ENCODE peak calls at places on chromosomes 2 and 18, in six cellular contexts. One of them, this sample, is unnamed.

GRCh38 chr2:29055586-29055985 is 18.7 kb downstream of the PCARE start:
- DNase-seq in IMR-90: no peak
- DNase-seq in PC-3: no peak
- DNase-seq in neural progenitor cell: peak; percentile 30
- DNase-seq in coronary artery: no peak
- DNase-seq in heart right ventricle: no peak
- DNase-seq in this sample: no peak

GRCh38 chr2:139031722-139032121 is 251.5 kb upstream of the NXPH2 start:
- DNase-seq in coronary artery: no peak
- DNase-seq in heart right ventricle: no peak
- DNase-seq in IMR-90: no peak
- DNase-seq in neural progenitor cell: peak; percentile 19
- DNase-seq in PC-3: peak; percentile 78
- DNase-seq in this sample: no peak

GRCh38 chr2:106963156-106963555 is 77.2 kb upstream of the ST6GAL2 start:
- DNase-seq in PC-3: no peak
- DNase-seq in heart right ventricle: no peak
- DNase-seq in IMR-90: no peak
- DNase-seq in neural progenitor cell: no peak
- DNase-seq in coronary artery: no peak
- DNase-seq in this sample: no peak

GRCh38 chr2:197804758-197805597 is 585 bp downstream of the PLCL1 start:
- DNase-seq in IMR-90: peak; percentile 6
- DNase-seq in PC-3: no peak
- DNase-seq in neural progenitor cell: peak; percentile 52
- DNase-seq in coronary artery: no peak
- DNase-seq in heart right ventricle: peak; percentile 29
- DNase-seq in this sample: no peak

GRCh38 chr2:191155608-191156071 is 4.8 kb upstream of the STAT4 start:
- DNase-seq in coronary artery: no peak
- DNase-seq in neural progenitor cell: no peak
- DNase-seq in IMR-90: peak; percentile 70
- DNase-seq in PC-3: peak; percentile 58
- DNase-seq in heart right ventricle: no peak
- DNase-seq in this sample: no peak

GRCh38 chr2:240399419-240400318 is 35.8 kb upstream of the GPC1 start:
- DNase-seq in IMR-90: no peak
- DNase-seq in coronary artery: peak; percentile 65
- DNase-seq in heart right ventricle: no peak
- DNase-seq in PC-3: no peak
- DNase-seq in neural progenitor cell: no peak
- DNase-seq in this sample: peak; percentile 36

GRCh38 chr2:147937744-147938349 is 82.7 kb downstream of the ORC4 start:
- DNase-seq in heart right ventricle: no peak
- DNase-seq in IMR-90: peak; percentile 40
- DNase-seq in coronary artery: no peak
- DNase-seq in neural progenitor cell: peak; percentile 39
- DNase-seq in PC-3: peak; percentile 56
- DNase-seq in this sample: no peak

GRCh38 chr2:185625604-185626003 is 113.0 kb upstream of the FSIP2 start:
- DNase-seq in coronary artery: no peak
- DNase-seq in PC-3: no peak
- DNase-seq in heart right ventricle: no peak
- DNase-seq in neural progenitor cell: no peak
- DNase-seq in IMR-90: no peak
- DNase-seq in this sample: no peak

GRCh38 chr2:7111626-7112025 is 194.4 kb downstream of the RNF144A start:
- DNase-seq in PC-3: peak; percentile 37
- DNase-seq in IMR-90: no peak
- DNase-seq in coronary artery: no peak
- DNase-seq in neural progenitor cell: peak; percentile 23
- DNase-seq in heart right ventricle: no peak
- DNase-seq in this sample: no peak

GRCh38 chr18:34401775-34402174 is 177.1 kb upstream of the NOL4 start:
- DNase-seq in heart right ventricle: peak; percentile 5
- DNase-seq in PC-3: no peak
- DNase-seq in coronary artery: no peak
- DNase-seq in neural progenitor cell: no peak
- DNase-seq in IMR-90: no peak
- DNase-seq in this sample: no peak

GRCh38 chr2:175180701-175181103 is 808 bp downstream of the ATP5MC3 start:
- DNase-seq in IMR-90: peak; percentile 41
- DNase-seq in PC-3: peak; percentile 28
- DNase-seq in neural progenitor cell: no peak
- DNase-seq in heart right ventricle: peak; percentile 62
- DNase-seq in coronary artery: peak; percentile 74
- DNase-seq in this sample: peak; percentile 60

GRCh38 chr2:19664651-19665050 is 237.1 kb downstream of the TTC32 start:
- DNase-seq in neural progenitor cell: peak; percentile 10
- DNase-seq in heart right ventricle: no peak
- DNase-seq in IMR-90: no peak
- DNase-seq in PC-3: peak; percentile 31
- DNase-seq in coronary artery: no peak
- DNase-seq in this sample: no peak

GRCh38 chr2:210577263-210578071 is 21.1 kb downstream of the CPS1 start:
- DNase-seq in coronary artery: no peak
- DNase-seq in neural progenitor cell: peak; percentile 63
- DNase-seq in heart right ventricle: no peak
- DNase-seq in PC-3: peak; percentile 72
- DNase-seq in IMR-90: peak; percentile 59
- DNase-seq in this sample: no peak

GRCh38 chr2:168645696-168646095 is 156.7 kb upstream of the NOSTRIN start:
- DNase-seq in IMR-90: no peak
- DNase-seq in coronary artery: no peak
- DNase-seq in heart right ventricle: no peak
- DNase-seq in PC-3: no peak
- DNase-seq in neural progenitor cell: no peak
- DNase-seq in this sample: no peak

GRCh38 chr2:720842-721241 is 43.6 kb upstream of the TMEM18 start:
- DNase-seq in IMR-90: no peak
- DNase-seq in coronary artery: no peak
- DNase-seq in heart right ventricle: no peak
- DNase-seq in PC-3: no peak
- DNase-seq in neural progenitor cell: no peak
- DNase-seq in this sample: no peak

GRCh38 chr2:182463760-182464159 is 36.9 kb upstream of the PDE1A start:
- DNase-seq in heart right ventricle: peak; percentile 47
- DNase-seq in IMR-90: no peak
- DNase-seq in PC-3: no peak
- DNase-seq in neural progenitor cell: no peak
- DNase-seq in coronary artery: no peak
- DNase-seq in this sample: no peak

GRCh38 chr2:54329482-54330225 is 73.6 kb upstream of the TSPYL6 start:
- DNase-seq in coronary artery: no peak
- DNase-seq in neural progenitor cell: no peak
- DNase-seq in PC-3: peak; percentile 38
- DNase-seq in IMR-90: peak; percentile 22
- DNase-seq in heart right ventricle: peak; percentile 65
- DNase-seq in this sample: no peak

GRCh38 chr18:32200766-32201165 is 10.9 kb downstream of the MEP1B start:
- DNase-seq in neural progenitor cell: no peak
- DNase-seq in IMR-90: no peak
- DNase-seq in heart right ventricle: no peak
- DNase-seq in PC-3: no peak
- DNase-seq in coronary artery: no peak
- DNase-seq in this sample: no peak

GRCh38 chr2:233791151-233791882 is 13.2 kb downstream of the MROH2A start:
- DNase-seq in IMR-90: no peak
- DNase-seq in coronary artery: no peak
- DNase-seq in heart right ventricle: no peak
- DNase-seq in neural progenitor cell: no peak
- DNase-seq in PC-3: no peak
- DNase-seq in this sample: no peak

GRCh38 chr2:72147303-72147970 is at the start of gene CYP26B1:
- DNase-seq in neural progenitor cell: peak; percentile 82
- DNase-seq in IMR-90: no peak
- DNase-seq in PC-3: no peak
- DNase-seq in coronary artery: peak; percentile 74
- DNase-seq in heart right ventricle: no peak
- DNase-seq in this sample: no peak

GRCh38 chr2:63735931-63736820 is 105.5 kb upstream of the UGP2 start:
- DNase-seq in PC-3: peak; percentile 45
- DNase-seq in IMR-90: peak; percentile 66
- DNase-seq in heart right ventricle: no peak
- DNase-seq in coronary artery: no peak
- DNase-seq in neural progenitor cell: no peak
- DNase-seq in this sample: no peak

GRCh38 chr2:234705108-234705507 is 208.2 kb upstream of the ARL4C start:
- DNase-seq in heart right ventricle: no peak
- DNase-seq in neural progenitor cell: no peak
- DNase-seq in coronary artery: no peak
- DNase-seq in IMR-90: peak; percentile 85
- DNase-seq in PC-3: no peak
- DNase-seq in this sample: no peak

GRCh38 chr2:2044658-2045057 is 286.4 kb downstream of the MYT1L start:
- DNase-seq in neural progenitor cell: no peak
- DNase-seq in heart right ventricle: no peak
- DNase-seq in coronary artery: no peak
- DNase-seq in PC-3: no peak
- DNase-seq in IMR-90: no peak
- DNase-seq in this sample: no peak

GRCh38 chr18:2903006-2903405 is 56.2 kb downstream of the EMILIN2 start:
- DNase-seq in neural progenitor cell: no peak
- DNase-seq in coronary artery: peak; percentile 77
- DNase-seq in IMR-90: peak; percentile 61
- DNase-seq in heart right ventricle: peak; percentile 66
- DNase-seq in PC-3: peak; percentile 68
- DNase-seq in this sample: no peak

DNA sequence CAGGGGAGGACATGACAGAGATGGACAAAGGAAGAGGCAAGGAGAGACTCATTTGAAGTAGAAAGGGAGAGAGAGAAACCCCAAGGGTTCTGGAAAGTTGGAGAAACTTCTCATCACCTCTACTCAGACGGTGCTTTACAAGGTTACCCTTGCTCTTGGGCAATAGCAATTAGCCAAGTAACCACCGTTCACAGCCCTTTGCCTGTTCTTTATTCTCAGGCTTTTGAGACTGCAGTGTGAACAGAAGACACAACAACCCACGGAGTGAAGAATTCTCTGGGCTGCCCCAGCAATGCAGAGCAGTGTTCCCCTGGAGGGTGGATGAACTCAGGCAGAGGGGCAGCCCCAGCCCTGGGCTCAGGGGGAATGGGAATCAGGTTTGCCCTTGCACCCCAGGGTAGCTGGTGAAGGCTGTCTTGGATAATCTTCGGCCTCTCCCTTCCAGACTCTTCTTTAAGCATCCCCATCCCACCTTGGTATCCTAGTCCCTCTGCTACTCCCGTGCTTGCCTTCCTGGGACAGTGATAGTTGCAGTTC is 69.1 kb downstream of the MCFD2 start:
- DNase-seq in IMR-90: no peak
- DNase-seq in coronary artery: no peak
- DNase-seq in neural progenitor cell: no peak
- DNase-seq in PC-3: no peak
- DNase-seq in heart right ventricle: no peak
- DNase-seq in this sample: no peak
- H3K27ac ChIP-seq in IMR-90: peak overlapping the region; percentile 95
- H3K27ac ChIP-seq in coronary artery: peak overlapping the region; percentile 92
- H3K27ac ChIP-seq in neural progenitor cell: no peak overlapping the region
- H3K27ac ChIP-seq in PC-3: peak overlapping the region; percentile 70
- H3K27ac ChIP-seq in heart right ventricle: peak overlapping the region; percentile 96
- H3K27ac ChIP-seq in this sample: peak overlapping the region; percentile 64

DNA sequence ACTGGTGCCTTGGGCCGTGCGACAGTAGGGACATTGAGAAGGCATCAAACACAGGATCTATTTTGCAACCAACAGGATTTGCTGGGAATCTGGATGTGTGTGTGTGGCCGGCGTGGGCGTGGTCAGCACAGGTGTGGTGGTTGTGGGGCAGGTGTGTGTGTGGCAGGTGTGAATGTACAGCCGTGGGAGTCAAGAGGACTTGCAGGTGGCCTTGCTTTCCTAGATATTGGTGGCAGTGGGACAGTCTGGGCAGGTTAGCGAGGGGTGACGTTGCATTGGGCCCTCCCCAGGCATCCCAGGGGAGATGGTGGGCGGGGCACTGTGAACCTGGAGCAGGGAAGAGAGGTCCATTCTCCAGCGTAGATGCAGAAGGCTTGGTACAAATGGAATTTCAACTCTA is 3.2 kb upstream of the LIMS2 start:
- DNase-seq in coronary artery: peak; percentile 52
- DNase-seq in neural progenitor cell: no peak
- DNase-seq in heart right ventricle: no peak
- DNase-seq in PC-3: no peak
- DNase-seq in IMR-90: no peak
- DNase-seq in this sample: no peak
- H3K27ac ChIP-seq in coronary artery: no peak overlapping the region
- H3K27ac ChIP-seq in neural progenitor cell: no peak overlapping the region
- H3K27ac ChIP-seq in heart right ventricle: no peak overlapping the region
- H3K27ac ChIP-seq in PC-3: no peak overlapping the region
- H3K27ac ChIP-seq in IMR-90: no peak overlapping the region
- H3K27ac ChIP-seq in this sample: no peak overlapping the region

DNA sequence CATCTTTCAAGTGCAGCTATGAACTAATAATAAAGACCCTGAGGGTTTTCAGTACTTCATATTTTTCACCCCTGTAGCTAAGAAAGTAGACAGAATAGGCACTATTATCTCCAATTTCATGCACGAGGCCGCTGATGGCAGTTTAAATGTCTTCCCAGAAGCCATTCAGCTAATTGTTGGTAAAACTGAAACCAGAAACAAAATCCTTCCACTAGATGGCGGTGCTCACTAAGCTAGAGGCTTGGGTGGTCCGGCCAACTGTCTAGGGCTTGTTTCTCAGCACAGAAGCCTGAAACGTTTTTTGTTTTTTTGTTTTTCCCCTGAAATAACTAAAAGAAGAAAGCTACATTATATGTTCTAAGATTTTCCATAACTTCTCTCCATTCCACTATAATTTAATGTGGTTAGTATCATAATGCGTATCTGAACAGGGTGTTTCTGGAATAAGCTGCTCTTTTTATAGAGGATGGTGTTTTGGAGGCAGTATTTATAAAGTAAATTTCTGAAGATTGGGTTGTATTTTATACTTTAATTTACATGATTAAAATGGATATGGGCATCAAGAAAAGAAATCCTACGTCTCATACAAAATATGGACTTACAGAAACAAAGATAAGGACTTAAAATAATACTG is 159.4 kb downstream of the PIK3C3 start:
- DNase-seq in heart right ventricle: peak; percentile 76
- DNase-seq in IMR-90: peak; percentile 75
- DNase-seq in coronary artery: no peak
- DNase-seq in neural progenitor cell: peak; percentile 89
- DNase-seq in PC-3: peak; percentile 66
- DNase-seq in this sample: peak; percentile 20
- H3K27ac ChIP-seq in heart right ventricle: no peak overlapping the region
- H3K27ac ChIP-seq in IMR-90: no peak overlapping the region
- H3K27ac ChIP-seq in coronary artery: no peak overlapping the region
- H3K27ac ChIP-seq in neural progenitor cell: no peak overlapping the region
- H3K27ac ChIP-seq in PC-3: no peak overlapping the region
- H3K27ac ChIP-seq in this sample: no peak overlapping the region

DNA sequence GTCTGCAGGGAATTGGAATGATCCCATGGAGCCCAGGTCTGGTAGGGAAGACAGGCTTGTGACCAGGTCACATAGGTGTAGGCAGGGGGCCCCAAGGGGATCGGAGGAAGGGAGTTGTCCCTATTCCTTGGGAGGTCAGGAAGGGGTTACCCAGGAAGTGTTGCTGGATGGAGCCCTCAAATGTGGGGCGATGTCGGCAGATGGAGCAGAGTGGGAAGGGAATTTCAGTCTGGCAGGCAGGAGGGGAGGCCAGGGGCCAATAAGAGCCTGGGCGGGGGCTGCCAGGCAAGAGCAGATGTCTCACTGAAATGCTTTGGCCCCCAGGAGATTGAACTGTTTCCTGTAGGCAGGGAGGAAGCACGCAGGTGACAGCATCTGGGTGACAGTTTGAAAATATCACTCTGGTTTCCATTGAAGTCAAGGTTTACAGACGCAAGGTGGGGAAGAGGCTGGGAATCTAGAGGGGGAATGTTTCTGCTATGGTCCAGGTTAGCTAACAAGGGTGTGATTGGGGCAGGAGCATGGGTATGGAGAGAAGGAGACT is 81.5 kb upstream of the SMAD2 start:
- DNase-seq in heart right ventricle: no peak
- DNase-seq in PC-3: no peak
- DNase-seq in IMR-90: no peak
- DNase-seq in coronary artery: no peak
- DNase-seq in neural progenitor cell: no peak
- DNase-seq in this sample: no peak
- H3K27ac ChIP-seq in heart right ventricle: no peak overlapping the region
- H3K27ac ChIP-seq in PC-3: no peak overlapping the region
- H3K27ac ChIP-seq in IMR-90: no peak overlapping the region
- H3K27ac ChIP-seq in coronary artery: no peak overlapping the region
- H3K27ac ChIP-seq in neural progenitor cell: no peak overlapping the region
- H3K27ac ChIP-seq in this sample: no peak overlapping the region